ENCODE peak calls at places on chromosomes 7 and 10, in five cellular contexts. One of them, this sample, is unnamed.

GRCh38 chr7:2042650-2043049 is 190.1 kb downstream of the MAD1L1 start:
- DNase-seq in mesendoderm: no peak
- DNase-seq in H9: no peak
- DNase-seq in IMR-90: no peak
- DNase-seq in neuronal stem cell: no peak
- DNase-seq in this sample: no peak

GRCh38 chr7:22765609-22766008 is 38.6 kb downstream of the IL6 start:
- DNase-seq in neuronal stem cell: no peak
- DNase-seq in IMR-90: no peak
- DNase-seq in mesendoderm: no peak
- DNase-seq in H9: no peak
- DNase-seq in this sample: no peak

GRCh38 chr7:151139791-151140190 is 27.7 kb downstream of the GBX1 start:
- DNase-seq in IMR-90: no peak
- DNase-seq in H9: no peak
- DNase-seq in neuronal stem cell: no peak
- DNase-seq in mesendoderm: no peak
- DNase-seq in this sample: no peak

GRCh38 chr7:18610331-18610948 is 114.9 kb downstream of the HDAC9 start:
- DNase-seq in mesendoderm: peak
- DNase-seq in neuronal stem cell: peak
- DNase-seq in IMR-90: peak
- DNase-seq in H9: peak
- DNase-seq in this sample: peak

GRCh38 chr7:19958309-19958896 is 185.0 kb upstream of the TMEM196 start:
- DNase-seq in neuronal stem cell: no peak
- DNase-seq in IMR-90: peak
- DNase-seq in H9: no peak
- DNase-seq in mesendoderm: peak
- DNase-seq in this sample: peak

GRCh38 chr7:107047902-107048782 is 3.6 kb downstream of the PRKAR2B start:
- DNase-seq in IMR-90: peak
- DNase-seq in mesendoderm: peak
- DNase-seq in H9: peak
- DNase-seq in neuronal stem cell: no peak
- DNase-seq in this sample: peak

GRCh38 chr7:77903597-77903996 is 105.0 kb downstream of the PHTF2 start:
- DNase-seq in neuronal stem cell: no peak
- DNase-seq in IMR-90: peak
- DNase-seq in mesendoderm: peak
- DNase-seq in H9: peak
- DNase-seq in this sample: no peak

GRCh38 chr10:131839351-131839750 is 61.5 kb upstream of the PPP2R2D start:
- DNase-seq in mesendoderm: no peak
- DNase-seq in IMR-90: no peak
- DNase-seq in H9: peak
- DNase-seq in neuronal stem cell: no peak
- DNase-seq in this sample: no peak

GRCh38 chr7:43242628-43243255 is 130.3 kb downstream of the HECW1 start:
- DNase-seq in neuronal stem cell: no peak
- DNase-seq in H9: no peak
- DNase-seq in mesendoderm: no peak
- DNase-seq in IMR-90: peak
- DNase-seq in this sample: no peak

GRCh38 chr7:91543646-91544045 is 279.4 kb downstream of the FZD1 start:
- DNase-seq in IMR-90: no peak
- DNase-seq in mesendoderm: no peak
- DNase-seq in H9: no peak
- DNase-seq in neuronal stem cell: no peak
- DNase-seq in this sample: no peak

GRCh38 chr7:129835436-129836020 is 117.2 kb downstream of the UBE2H start:
- DNase-seq in mesendoderm: no peak
- DNase-seq in neuronal stem cell: no peak
- DNase-seq in IMR-90: no peak
- DNase-seq in H9: no peak
- DNase-seq in this sample: no peak

GRCh38 chr7:25922296-25922695 is 229.7 kb upstream of the NFE2L3 start:
- DNase-seq in neuronal stem cell: no peak
- DNase-seq in H9: no peak
- DNase-seq in IMR-90: no peak
- DNase-seq in mesendoderm: no peak
- DNase-seq in this sample: no peak

GRCh38 chr10:62384057-62384446 is 9.9 kb downstream of the ZNF365 start:
- DNase-seq in IMR-90: peak
- DNase-seq in H9: no peak
- DNase-seq in mesendoderm: no peak
- DNase-seq in neuronal stem cell: no peak
- DNase-seq in this sample: peak

GRCh38 chr10:126561499-126562208 is 108.8 kb downstream of the C10orf90 start:
- DNase-seq in IMR-90: no peak
- DNase-seq in H9: no peak
- DNase-seq in neuronal stem cell: no peak
- DNase-seq in mesendoderm: peak
- DNase-seq in this sample: peak

GRCh38 chr10:101588879-101589278 is 758 bp downstream of the DPCD start:
- DNase-seq in mesendoderm: peak
- DNase-seq in H9: no peak
- DNase-seq in IMR-90: peak
- DNase-seq in neuronal stem cell: no peak
- DNase-seq in this sample: peak

GRCh38 chr7:22823142-22823497 is 471 bp upstream of the TOMM7 start:
- DNase-seq in IMR-90: no peak
- DNase-seq in H9: no peak
- DNase-seq in neuronal stem cell: no peak
- DNase-seq in mesendoderm: no peak
- DNase-seq in this sample: no peak

GRCh38 chr10:118667732-118668131 is 72.3 kb upstream of the PRLHR start:
- DNase-seq in IMR-90: no peak
- DNase-seq in mesendoderm: no peak
- DNase-seq in neuronal stem cell: no peak
- DNase-seq in H9: no peak
- DNase-seq in this sample: no peak

GRCh38 chr7:151017953-151018420 is 6.3 kb downstream of the ATG9B start:
- DNase-seq in IMR-90: peak
- DNase-seq in H9: peak
- DNase-seq in neuronal stem cell: peak
- DNase-seq in mesendoderm: peak
- DNase-seq in this sample: peak

GRCh38 chr7:21869785-21870402 is 75.8 kb downstream of the CDCA7L start:
- DNase-seq in neuronal stem cell: no peak
- DNase-seq in IMR-90: peak
- DNase-seq in mesendoderm: peak
- DNase-seq in H9: peak
- DNase-seq in this sample: peak

GRCh38 chr10:48616436-48616835 is 11.6 kb upstream of the ARHGAP22 start:
- DNase-seq in H9: no peak
- DNase-seq in neuronal stem cell: no peak
- DNase-seq in IMR-90: no peak
- DNase-seq in mesendoderm: no peak
- DNase-seq in this sample: no peak

GRCh38 chr7:130362251-130362650 is 17.6 kb downstream of the CPA5 start:
- DNase-seq in H9: no peak
- DNase-seq in IMR-90: no peak
- DNase-seq in mesendoderm: no peak
- DNase-seq in neuronal stem cell: no peak
- DNase-seq in this sample: no peak

GRCh38 chr10:30750971-30751677 is 121.6 kb upstream of the LYZL2 start:
- DNase-seq in mesendoderm: no peak
- DNase-seq in neuronal stem cell: no peak
- DNase-seq in IMR-90: no peak
- DNase-seq in H9: no peak
- DNase-seq in this sample: no peak

GRCh38 chr7:7438851-7439250 is 96.8 kb downstream of the COL28A1 start:
- DNase-seq in H9: no peak
- DNase-seq in IMR-90: peak
- DNase-seq in neuronal stem cell: no peak
- DNase-seq in mesendoderm: peak
- DNase-seq in this sample: peak

GRCh38 chr10:93963434-93963833 is 30.3 kb upstream of the PLCE1 start:
- DNase-seq in H9: no peak
- DNase-seq in IMR-90: no peak
- DNase-seq in mesendoderm: no peak
- DNase-seq in neuronal stem cell: no peak
- DNase-seq in this sample: no peak

GRCh38 chr10:121860810-121861209 is 67.0 kb downstream of the ATE1 start:
- DNase-seq in mesendoderm: no peak
- DNase-seq in neuronal stem cell: peak
- DNase-seq in IMR-90: no peak
- DNase-seq in H9: no peak
- DNase-seq in this sample: no peak

GRCh38 chr10:944034-944831 is 12.7 kb upstream of the LARP4B start:
- DNase-seq in neuronal stem cell: no peak
- DNase-seq in IMR-90: peak
- DNase-seq in mesendoderm: no peak
- DNase-seq in H9: no peak
- DNase-seq in this sample: peak

GRCh38 chr10:133359554-133359971 is 1.7 kb upstream of the FUOM start:
- DNase-seq in IMR-90: no peak
- DNase-seq in neuronal stem cell: no peak
- DNase-seq in mesendoderm: no peak
- DNase-seq in H9: no peak
- DNase-seq in this sample: no peak

GRCh38 chr10:120943542-120943941 is 92.4 kb downstream of the WDR11 start:
- DNase-seq in H9: no peak
- DNase-seq in IMR-90: no peak
- DNase-seq in neuronal stem cell: no peak
- DNase-seq in mesendoderm: peak
- DNase-seq in this sample: no peak

GRCh38 chr7:141227454-141227853 is 153.6 kb downstream of the TMEM178B start:
- DNase-seq in mesendoderm: peak
- DNase-seq in neuronal stem cell: no peak
- DNase-seq in H9: no peak
- DNase-seq in IMR-90: no peak
- DNase-seq in this sample: no peak

GRCh38 chr7:152709307-152710133 is 33.6 kb upstream of the XRCC2 start:
- DNase-seq in H9: no peak
- DNase-seq in mesendoderm: peak
- DNase-seq in IMR-90: peak
- DNase-seq in neuronal stem cell: peak
- DNase-seq in this sample: peak

GRCh38 chr7:94394399-94395140 is at the start of gene COL1A2:
- DNase-seq in IMR-90: peak
- DNase-seq in neuronal stem cell: peak
- DNase-seq in H9: peak
- DNase-seq in mesendoderm: peak
- DNase-seq in this sample: peak

DNA sequence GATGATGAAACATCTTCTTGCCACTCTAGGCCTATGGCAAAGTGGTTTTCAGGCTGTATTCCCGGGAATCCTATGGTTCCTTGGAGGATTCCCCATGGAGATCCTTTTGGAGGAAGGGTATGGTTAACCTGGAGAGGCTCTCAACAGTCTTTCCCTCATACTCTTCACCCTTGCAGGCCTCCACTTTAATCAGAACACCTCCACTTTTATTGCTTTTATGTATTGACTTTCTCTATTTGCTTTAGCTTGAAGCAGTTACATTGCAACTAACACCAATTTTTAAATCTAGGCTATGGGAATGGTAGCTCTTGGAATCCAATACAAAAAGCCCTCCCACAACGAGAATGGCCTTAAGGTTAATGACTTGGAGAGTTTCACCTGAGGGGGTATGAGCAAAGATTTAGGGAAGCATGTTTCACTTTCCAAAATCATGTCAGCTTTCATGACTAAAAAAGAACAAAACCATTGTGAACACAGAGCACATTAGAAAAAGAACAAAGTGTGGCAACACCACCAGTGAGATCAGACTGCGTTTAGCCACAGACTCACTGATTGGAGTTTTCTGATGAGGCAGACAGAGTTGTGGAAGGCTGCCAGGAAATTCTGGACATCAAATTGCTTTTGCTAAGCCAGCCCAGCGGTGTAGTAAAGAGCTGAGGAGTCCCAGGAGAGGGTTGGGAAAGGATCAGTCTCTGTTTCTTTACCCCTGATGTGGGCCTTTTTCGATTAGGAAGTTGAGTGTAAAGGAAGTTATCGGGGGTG is 130.4 kb upstream of the BMPER start:
- DNase-seq in mesendoderm: no peak
- DNase-seq in neuronal stem cell: no peak
- DNase-seq in H9: no peak
- DNase-seq in IMR-90: peak
- DNase-seq in this sample: peak
- H3K27ac ChIP-seq in mesendoderm: no peak
- H3K27ac ChIP-seq in neuronal stem cell: no peak
- H3K27ac ChIP-seq in H9: no peak
- H3K27ac ChIP-seq in IMR-90: no peak
- H3K27ac ChIP-seq in this sample: no peak

GRCh38 chr10:5684971-5685763 is 529 bp downstream of the TASOR2 start:
- DNase-seq in H9: peak
- DNase-seq in neuronal stem cell: peak
- DNase-seq in IMR-90: peak
- DNase-seq in mesendoderm: peak
- DNase-seq in this sample: peak
- H2AK5ac ChIP-seq in H9: no peak
- H2AK5ac ChIP-seq in neuronal stem cell: no peak
- H2AK5ac ChIP-seq in IMR-90: no peak
- H2AK5ac ChIP-seq in mesendoderm: no peak
- H2AK5ac ChIP-seq in this sample: no peak

DNA sequence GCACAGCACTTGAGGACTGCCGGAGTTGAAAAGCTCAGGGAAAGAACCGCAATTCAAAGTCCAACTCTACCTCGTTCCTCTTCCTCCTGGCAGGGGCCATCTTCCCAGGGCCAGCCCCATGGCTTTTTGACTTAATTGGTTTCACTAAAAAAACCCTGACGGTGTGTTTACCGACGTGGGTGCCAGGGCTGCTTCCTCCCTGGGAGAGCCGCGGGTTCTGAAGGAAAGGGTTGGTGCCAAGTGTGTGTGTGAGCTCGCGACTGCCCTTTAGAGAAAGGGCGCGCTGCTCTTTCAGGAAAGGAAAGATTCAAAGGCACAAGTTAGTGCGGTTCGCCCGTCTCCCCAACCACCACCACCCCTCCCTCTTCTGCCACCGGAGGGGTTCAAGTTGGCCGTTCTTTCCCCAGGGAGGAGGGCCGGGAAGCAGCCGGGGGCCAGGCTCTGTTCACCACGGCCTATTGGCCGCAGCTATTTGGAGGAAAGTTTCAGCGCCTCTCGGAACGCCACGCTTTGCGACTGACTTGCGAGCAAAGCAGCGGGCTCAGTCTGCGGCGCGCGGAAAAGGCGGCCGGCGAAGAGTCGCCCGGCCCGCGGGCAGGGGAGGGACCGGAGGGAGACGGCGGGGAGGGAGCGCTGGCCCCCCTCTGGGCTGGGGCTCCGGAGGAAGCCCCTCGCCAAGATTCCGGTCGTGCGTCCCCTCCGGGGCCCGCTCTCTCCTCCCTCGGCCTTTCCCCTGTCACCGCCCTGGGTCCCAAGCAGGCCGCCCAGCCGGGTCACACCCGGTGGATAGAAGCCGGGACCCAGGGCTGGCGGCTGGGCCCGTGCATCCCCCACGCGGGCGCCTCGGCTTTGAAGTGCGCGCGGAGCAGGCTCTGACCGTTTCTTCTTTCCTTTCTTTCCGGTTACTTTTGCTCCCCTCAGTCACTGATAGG is 165.8 kb upstream of the PPP1R3A start:
- DNase-seq in neuronal stem cell: peak
- DNase-seq in H9: peak
- DNase-seq in IMR-90: no peak
- DNase-seq in mesendoderm: peak
- DNase-seq in this sample: peak
- H3K27ac ChIP-seq in neuronal stem cell: peak
- H3K27ac ChIP-seq in H9: no peak
- H3K27ac ChIP-seq in IMR-90: no peak
- H3K27ac ChIP-seq in mesendoderm: peak
- H3K27ac ChIP-seq in this sample: peak

GRCh38 chr7:50335230-50335794 is 30.8 kb downstream of the IKZF1 start:
- DNase-seq in neuronal stem cell: no peak
- DNase-seq in mesendoderm: no peak
- DNase-seq in IMR-90: no peak
- DNase-seq in H9: no peak
- DNase-seq in this sample: no peak
- H2AK5ac ChIP-seq in neuronal stem cell: no peak
- H2AK5ac ChIP-seq in mesendoderm: peak
- H2AK5ac ChIP-seq in IMR-90: no peak
- H2AK5ac ChIP-seq in H9: no peak
- H2AK5ac ChIP-seq in this sample: no peak